ENCODE peak calls at places on chromosome 2, in ten cellular contexts. One of them, this sample, is unnamed.

GRCh38 chr2:119352357-119352756 is 14.3 kb downstream of the C2orf76 start:
- DNase-seq in GM03348: no peak
- DNase-seq in NCI-H1436: no peak
- DNase-seq in ACHN: no peak
- DNase-seq in naive thymus-derived CD8-positive, alpha-beta T cell: no peak
- DNase-seq in head of caudate nucleus: no peak
- DNase-seq in stimulated activated CD4-positive, alpha-beta T cell treated with anti-CD3 and anti-CD28 coated beads, Interleukin-12 subunit alpha, Interleukin-12 subunit beta, amount 100 ng/mL, for 4 hours: no peak
- DNase-seq in ELR: no peak
- DNase-seq in COR-L47: no peak
- DNase-seq in EH: no peak
- DNase-seq in this sample: no peak

GRCh38 chr2:222423632-222424280 is 587 bp upstream of the SGPP2 start:
- DNase-seq in GM03348: no peak
- DNase-seq in NCI-H1436: no peak
- DNase-seq in ACHN: peak
- DNase-seq in naive thymus-derived CD8-positive, alpha-beta T cell: no peak
- DNase-seq in head of caudate nucleus: no peak
- DNase-seq in stimulated activated CD4-positive, alpha-beta T cell treated with anti-CD3 and anti-CD28 coated beads, Interleukin-12 subunit alpha, Interleukin-12 subunit beta, amount 100 ng/mL, for 4 hours: peak
- DNase-seq in ELR: no peak
- DNase-seq in COR-L47: no peak
- DNase-seq in EH: no peak
- DNase-seq in this sample: no peak

GRCh38 chr2:235527806-235528480 is 34.1 kb downstream of the AGAP1 start:
- DNase-seq in GM03348: no peak
- DNase-seq in NCI-H1436: no peak
- DNase-seq in ACHN: peak
- DNase-seq in naive thymus-derived CD8-positive, alpha-beta T cell: no peak
- DNase-seq in head of caudate nucleus: no peak
- DNase-seq in stimulated activated CD4-positive, alpha-beta T cell treated with anti-CD3 and anti-CD28 coated beads, Interleukin-12 subunit alpha, Interleukin-12 subunit beta, amount 100 ng/mL, for 4 hours: no peak
- DNase-seq in ELR: no peak
- DNase-seq in COR-L47: no peak
- DNase-seq in EH: no peak
- DNase-seq in this sample: no peak

GRCh38 chr2:117902933-117903332 is 88.4 kb downstream of the DDX18 start:
- DNase-seq in GM03348: no peak
- DNase-seq in NCI-H1436: no peak
- DNase-seq in ACHN: no peak
- DNase-seq in naive thymus-derived CD8-positive, alpha-beta T cell: no peak
- DNase-seq in head of caudate nucleus: no peak
- DNase-seq in stimulated activated CD4-positive, alpha-beta T cell treated with anti-CD3 and anti-CD28 coated beads, Interleukin-12 subunit alpha, Interleukin-12 subunit beta, amount 100 ng/mL, for 4 hours: no peak
- DNase-seq in ELR: no peak
- DNase-seq in COR-L47: no peak
- DNase-seq in EH: no peak
- DNase-seq in this sample: no peak

GRCh38 chr2:28615691-28616090 is 119.8 kb downstream of the PLB1 start:
- DNase-seq in GM03348: no peak
- DNase-seq in NCI-H1436: no peak
- DNase-seq in ACHN: no peak
- DNase-seq in naive thymus-derived CD8-positive, alpha-beta T cell: peak
- DNase-seq in head of caudate nucleus: no peak
- DNase-seq in stimulated activated CD4-positive, alpha-beta T cell treated with anti-CD3 and anti-CD28 coated beads, Interleukin-12 subunit alpha, Interleukin-12 subunit beta, amount 100 ng/mL, for 4 hours: no peak
- DNase-seq in ELR: no peak
- DNase-seq in COR-L47: no peak
- DNase-seq in EH: no peak
- DNase-seq in this sample: no peak

GRCh38 chr2:230868947-230869690 is 4.4 kb downstream of the ITM2C start:
- DNase-seq in GM03348: no peak
- DNase-seq in NCI-H1436: no peak
- DNase-seq in ACHN: no peak
- DNase-seq in naive thymus-derived CD8-positive, alpha-beta T cell: no peak
- DNase-seq in head of caudate nucleus: no peak
- DNase-seq in stimulated activated CD4-positive, alpha-beta T cell treated with anti-CD3 and anti-CD28 coated beads, Interleukin-12 subunit alpha, Interleukin-12 subunit beta, amount 100 ng/mL, for 4 hours: no peak
- DNase-seq in ELR: no peak
- DNase-seq in COR-L47: no peak
- DNase-seq in EH: no peak
- DNase-seq in this sample: no peak

GRCh38 chr2:130351495-130352125 is 4.2 kb upstream of the PTPN18 start:
- DNase-seq in GM03348: no peak
- DNase-seq in NCI-H1436: no peak
- DNase-seq in ACHN: no peak
- DNase-seq in naive thymus-derived CD8-positive, alpha-beta T cell: no peak
- DNase-seq in head of caudate nucleus: no peak
- DNase-seq in stimulated activated CD4-positive, alpha-beta T cell treated with anti-CD3 and anti-CD28 coated beads, Interleukin-12 subunit alpha, Interleukin-12 subunit beta, amount 100 ng/mL, for 4 hours: no peak
- DNase-seq in ELR: no peak
- DNase-seq in COR-L47: no peak
- DNase-seq in EH: no peak
- DNase-seq in this sample: no peak

GRCh38 chr2:235541838-235542549 is 48.2 kb downstream of the AGAP1 start:
- DNase-seq in GM03348: no peak
- DNase-seq in NCI-H1436: no peak
- DNase-seq in ACHN: no peak
- DNase-seq in naive thymus-derived CD8-positive, alpha-beta T cell: no peak
- DNase-seq in head of caudate nucleus: no peak
- DNase-seq in stimulated activated CD4-positive, alpha-beta T cell treated with anti-CD3 and anti-CD28 coated beads, Interleukin-12 subunit alpha, Interleukin-12 subunit beta, amount 100 ng/mL, for 4 hours: no peak
- DNase-seq in ELR: no peak
- DNase-seq in COR-L47: no peak
- DNase-seq in EH: no peak
- DNase-seq in this sample: no peak

GRCh38 chr2:144596074-144596871 is 76.4 kb upstream of the ZEB2 start:
- DNase-seq in GM03348: peak
- DNase-seq in NCI-H1436: no peak
- DNase-seq in ACHN: peak
- DNase-seq in naive thymus-derived CD8-positive, alpha-beta T cell: no peak
- DNase-seq in head of caudate nucleus: no peak
- DNase-seq in stimulated activated CD4-positive, alpha-beta T cell treated with anti-CD3 and anti-CD28 coated beads, Interleukin-12 subunit alpha, Interleukin-12 subunit beta, amount 100 ng/mL, for 4 hours: no peak
- DNase-seq in ELR: peak
- DNase-seq in COR-L47: no peak
- DNase-seq in EH: peak
- DNase-seq in this sample: no peak

GRCh38 chr2:149743842-149744468 is 156.4 kb upstream of the MMADHC start:
- DNase-seq in GM03348: peak
- DNase-seq in NCI-H1436: no peak
- DNase-seq in ACHN: no peak
- DNase-seq in naive thymus-derived CD8-positive, alpha-beta T cell: no peak
- DNase-seq in head of caudate nucleus: no peak
- DNase-seq in stimulated activated CD4-positive, alpha-beta T cell treated with anti-CD3 and anti-CD28 coated beads, Interleukin-12 subunit alpha, Interleukin-12 subunit beta, amount 100 ng/mL, for 4 hours: no peak
- DNase-seq in ELR: peak
- DNase-seq in COR-L47: no peak
- DNase-seq in EH: peak
- DNase-seq in this sample: no peak

GRCh38 chr2:121006783-121007489 is 271.3 kb downstream of the GLI2 start:
- DNase-seq in GM03348: no peak
- DNase-seq in NCI-H1436: no peak
- DNase-seq in ACHN: no peak
- DNase-seq in naive thymus-derived CD8-positive, alpha-beta T cell: no peak
- DNase-seq in head of caudate nucleus: no peak
- DNase-seq in stimulated activated CD4-positive, alpha-beta T cell treated with anti-CD3 and anti-CD28 coated beads, Interleukin-12 subunit alpha, Interleukin-12 subunit beta, amount 100 ng/mL, for 4 hours: no peak
- DNase-seq in ELR: no peak
- DNase-seq in COR-L47: no peak
- DNase-seq in EH: no peak
- DNase-seq in this sample: no peak

GRCh38 chr2:130373808-130374365 is 18.0 kb downstream of the PTPN18 start:
- DNase-seq in GM03348: no peak
- DNase-seq in NCI-H1436: no peak
- DNase-seq in ACHN: no peak
- DNase-seq in naive thymus-derived CD8-positive, alpha-beta T cell: no peak
- DNase-seq in head of caudate nucleus: no peak
- DNase-seq in stimulated activated CD4-positive, alpha-beta T cell treated with anti-CD3 and anti-CD28 coated beads, Interleukin-12 subunit alpha, Interleukin-12 subunit beta, amount 100 ng/mL, for 4 hours: no peak
- DNase-seq in ELR: no peak
- DNase-seq in COR-L47: no peak
- DNase-seq in EH: no peak
- DNase-seq in this sample: no peak

GRCh38 chr2:146108993-146109392 is 1589.1 kb upstream of the ZEB2 start:
- DNase-seq in GM03348: no peak
- DNase-seq in NCI-H1436: no peak
- DNase-seq in ACHN: no peak
- DNase-seq in naive thymus-derived CD8-positive, alpha-beta T cell: no peak
- DNase-seq in head of caudate nucleus: no peak
- DNase-seq in stimulated activated CD4-positive, alpha-beta T cell treated with anti-CD3 and anti-CD28 coated beads, Interleukin-12 subunit alpha, Interleukin-12 subunit beta, amount 100 ng/mL, for 4 hours: no peak
- DNase-seq in ELR: peak
- DNase-seq in COR-L47: no peak
- DNase-seq in EH: peak
- DNase-seq in this sample: no peak

GRCh38 chr2:117820444-117820843 is 6.0 kb downstream of the DDX18 start:
- DNase-seq in GM03348: no peak
- DNase-seq in NCI-H1436: no peak
- DNase-seq in ACHN: no peak
- DNase-seq in naive thymus-derived CD8-positive, alpha-beta T cell: no peak
- DNase-seq in head of caudate nucleus: no peak
- DNase-seq in stimulated activated CD4-positive, alpha-beta T cell treated with anti-CD3 and anti-CD28 coated beads, Interleukin-12 subunit alpha, Interleukin-12 subunit beta, amount 100 ng/mL, for 4 hours: no peak
- DNase-seq in ELR: no peak
- DNase-seq in COR-L47: no peak
- DNase-seq in EH: no peak
- DNase-seq in this sample: no peak

GRCh38 chr2:231050018-231050901 is 6.4 kb upstream of the PSMD1 start:
- DNase-seq in GM03348: no peak
- DNase-seq in NCI-H1436: no peak
- DNase-seq in ACHN: no peak
- DNase-seq in naive thymus-derived CD8-positive, alpha-beta T cell: no peak
- DNase-seq in head of caudate nucleus: no peak
- DNase-seq in stimulated activated CD4-positive, alpha-beta T cell treated with anti-CD3 and anti-CD28 coated beads, Interleukin-12 subunit alpha, Interleukin-12 subunit beta, amount 100 ng/mL, for 4 hours: no peak
- DNase-seq in ELR: no peak
- DNase-seq in COR-L47: no peak
- DNase-seq in EH: no peak
- DNase-seq in this sample: no peak

GRCh38 chr2:239381709-239382134 is 19.1 kb downstream of the HDAC4 start:
- DNase-seq in GM03348: no peak
- DNase-seq in NCI-H1436: no peak
- DNase-seq in ACHN: no peak
- DNase-seq in naive thymus-derived CD8-positive, alpha-beta T cell: no peak
- DNase-seq in head of caudate nucleus: peak
- DNase-seq in stimulated activated CD4-positive, alpha-beta T cell treated with anti-CD3 and anti-CD28 coated beads, Interleukin-12 subunit alpha, Interleukin-12 subunit beta, amount 100 ng/mL, for 4 hours: no peak
- DNase-seq in ELR: no peak
- DNase-seq in COR-L47: no peak
- DNase-seq in EH: no peak
- DNase-seq in this sample: no peak

GRCh38 chr2:207165121-207166038 is at the start of gene KLF7:
- DNase-seq in GM03348: peak
- DNase-seq in NCI-H1436: no peak
- DNase-seq in ACHN: peak
- DNase-seq in naive thymus-derived CD8-positive, alpha-beta T cell: peak
- DNase-seq in head of caudate nucleus: peak
- DNase-seq in stimulated activated CD4-positive, alpha-beta T cell treated with anti-CD3 and anti-CD28 coated beads, Interleukin-12 subunit alpha, Interleukin-12 subunit beta, amount 100 ng/mL, for 4 hours: peak
- DNase-seq in ELR: peak
- DNase-seq in COR-L47: no peak
- DNase-seq in EH: peak
- DNase-seq in this sample: no peak

GRCh38 chr2:74744731-74745505 is 89.0 kb upstream of the HK2 start:
- DNase-seq in GM03348: no peak
- DNase-seq in NCI-H1436: no peak
- DNase-seq in ACHN: no peak
- DNase-seq in naive thymus-derived CD8-positive, alpha-beta T cell: no peak
- DNase-seq in head of caudate nucleus: no peak
- DNase-seq in stimulated activated CD4-positive, alpha-beta T cell treated with anti-CD3 and anti-CD28 coated beads, Interleukin-12 subunit alpha, Interleukin-12 subunit beta, amount 100 ng/mL, for 4 hours: no peak
- DNase-seq in ELR: no peak
- DNase-seq in COR-L47: no peak
- DNase-seq in EH: no peak
- DNase-seq in this sample: no peak

GRCh38 chr2:118309201-118310015 is 221.1 kb downstream of the INSIG2 start:
- DNase-seq in GM03348: no peak
- DNase-seq in NCI-H1436: no peak
- DNase-seq in ACHN: no peak
- DNase-seq in naive thymus-derived CD8-positive, alpha-beta T cell: no peak
- DNase-seq in head of caudate nucleus: no peak
- DNase-seq in stimulated activated CD4-positive, alpha-beta T cell treated with anti-CD3 and anti-CD28 coated beads, Interleukin-12 subunit alpha, Interleukin-12 subunit beta, amount 100 ng/mL, for 4 hours: no peak
- DNase-seq in ELR: no peak
- DNase-seq in COR-L47: no peak
- DNase-seq in EH: no peak
- DNase-seq in this sample: no peak

GRCh38 chr2:68316091-68316490 is 3.7 kb downstream of the CNRIP1 start:
- DNase-seq in GM03348: no peak
- DNase-seq in NCI-H1436: no peak
- DNase-seq in ACHN: no peak
- DNase-seq in naive thymus-derived CD8-positive, alpha-beta T cell: no peak
- DNase-seq in head of caudate nucleus: no peak
- DNase-seq in stimulated activated CD4-positive, alpha-beta T cell treated with anti-CD3 and anti-CD28 coated beads, Interleukin-12 subunit alpha, Interleukin-12 subunit beta, amount 100 ng/mL, for 4 hours: no peak
- DNase-seq in ELR: no peak
- DNase-seq in COR-L47: no peak
- DNase-seq in EH: peak
- DNase-seq in this sample: no peak

GRCh38 chr2:121211689-121212151 is 73.3 kb downstream of the TFCP2L1 start:
- DNase-seq in GM03348: no peak
- DNase-seq in NCI-H1436: no peak
- DNase-seq in ACHN: no peak
- DNase-seq in naive thymus-derived CD8-positive, alpha-beta T cell: no peak
- DNase-seq in head of caudate nucleus: no peak
- DNase-seq in stimulated activated CD4-positive, alpha-beta T cell treated with anti-CD3 and anti-CD28 coated beads, Interleukin-12 subunit alpha, Interleukin-12 subunit beta, amount 100 ng/mL, for 4 hours: no peak
- DNase-seq in ELR: no peak
- DNase-seq in COR-L47: no peak
- DNase-seq in EH: no peak
- DNase-seq in this sample: no peak

GRCh38 chr2:49286726-49287125 is 132.4 kb upstream of the FSHR start:
- DNase-seq in GM03348: no peak
- DNase-seq in NCI-H1436: no peak
- DNase-seq in ACHN: no peak
- DNase-seq in naive thymus-derived CD8-positive, alpha-beta T cell: no peak
- DNase-seq in head of caudate nucleus: no peak
- DNase-seq in stimulated activated CD4-positive, alpha-beta T cell treated with anti-CD3 and anti-CD28 coated beads, Interleukin-12 subunit alpha, Interleukin-12 subunit beta, amount 100 ng/mL, for 4 hours: no peak
- DNase-seq in ELR: no peak
- DNase-seq in COR-L47: no peak
- DNase-seq in EH: no peak
- DNase-seq in this sample: no peak

GRCh38 chr2:3598912-3599854 is 4.3 kb downstream of the COLEC11 start:
- DNase-seq in GM03348: no peak
- DNase-seq in NCI-H1436: no peak
- DNase-seq in ACHN: no peak
- DNase-seq in naive thymus-derived CD8-positive, alpha-beta T cell: no peak
- DNase-seq in head of caudate nucleus: no peak
- DNase-seq in stimulated activated CD4-positive, alpha-beta T cell treated with anti-CD3 and anti-CD28 coated beads, Interleukin-12 subunit alpha, Interleukin-12 subunit beta, amount 100 ng/mL, for 4 hours: no peak
- DNase-seq in ELR: no peak
- DNase-seq in COR-L47: no peak
- DNase-seq in EH: no peak
- DNase-seq in this sample: no peak

GRCh38 chr2:232321156-232321816 is 57.3 kb upstream of the ALPP start:
- DNase-seq in GM03348: no peak
- DNase-seq in NCI-H1436: no peak
- DNase-seq in ACHN: no peak
- DNase-seq in naive thymus-derived CD8-positive, alpha-beta T cell: peak
- DNase-seq in head of caudate nucleus: no peak
- DNase-seq in stimulated activated CD4-positive, alpha-beta T cell treated with anti-CD3 and anti-CD28 coated beads, Interleukin-12 subunit alpha, Interleukin-12 subunit beta, amount 100 ng/mL, for 4 hours: peak
- DNase-seq in ELR: no peak
- DNase-seq in COR-L47: no peak
- DNase-seq in EH: no peak
- DNase-seq in this sample: no peak

GRCh38 chr2:101781326-101781725 is 83.8 kb downstream of the MAP4K4 start:
- DNase-seq in GM03348: no peak
- DNase-seq in NCI-H1436: no peak
- DNase-seq in ACHN: no peak
- DNase-seq in naive thymus-derived CD8-positive, alpha-beta T cell: no peak
- DNase-seq in head of caudate nucleus: no peak
- DNase-seq in stimulated activated CD4-positive, alpha-beta T cell treated with anti-CD3 and anti-CD28 coated beads, Interleukin-12 subunit alpha, Interleukin-12 subunit beta, amount 100 ng/mL, for 4 hours: no peak
- DNase-seq in ELR: no peak
- DNase-seq in COR-L47: no peak
- DNase-seq in EH: no peak
- DNase-seq in this sample: no peak

GRCh38 chr2:214311031-214311533 is 99.8 kb upstream of the VWC2L start:
- DNase-seq in GM03348: no peak
- DNase-seq in NCI-H1436: no peak
- DNase-seq in ACHN: peak
- DNase-seq in naive thymus-derived CD8-positive, alpha-beta T cell: no peak
- DNase-seq in head of caudate nucleus: no peak
- DNase-seq in stimulated activated CD4-positive, alpha-beta T cell treated with anti-CD3 and anti-CD28 coated beads, Interleukin-12 subunit alpha, Interleukin-12 subunit beta, amount 100 ng/mL, for 4 hours: no peak
- DNase-seq in ELR: peak
- DNase-seq in COR-L47: peak
- DNase-seq in EH: no peak
- DNase-seq in this sample: no peak

GRCh38 chr2:39631715-39632114 is 34.0 kb upstream of the TMEM178A start:
- DNase-seq in GM03348: peak
- DNase-seq in NCI-H1436: no peak
- DNase-seq in ACHN: no peak
- DNase-seq in naive thymus-derived CD8-positive, alpha-beta T cell: no peak
- DNase-seq in head of caudate nucleus: no peak
- DNase-seq in stimulated activated CD4-positive, alpha-beta T cell treated with anti-CD3 and anti-CD28 coated beads, Interleukin-12 subunit alpha, Interleukin-12 subunit beta, amount 100 ng/mL, for 4 hours: no peak
- DNase-seq in ELR: peak
- DNase-seq in COR-L47: no peak
- DNase-seq in EH: peak
- DNase-seq in this sample: no peak

GRCh38 chr2:234629596-234629995 is 132.7 kb upstream of the ARL4C start:
- DNase-seq in GM03348: no peak
- DNase-seq in NCI-H1436: no peak
- DNase-seq in ACHN: no peak
- DNase-seq in naive thymus-derived CD8-positive, alpha-beta T cell: no peak
- DNase-seq in head of caudate nucleus: no peak
- DNase-seq in stimulated activated CD4-positive, alpha-beta T cell treated with anti-CD3 and anti-CD28 coated beads, Interleukin-12 subunit alpha, Interleukin-12 subunit beta, amount 100 ng/mL, for 4 hours: no peak
- DNase-seq in ELR: no peak
- DNase-seq in COR-L47: no peak
- DNase-seq in EH: no peak
- DNase-seq in this sample: no peak

This sample was measured in NCI-H2107.